ENCODE peak calls at places on chromosomes 3 and 15, in six cellular contexts. T, X, Q, I, K and L are unnamed samples.

GRCh38 chr15:35746121-35746520 is 200.2 kb upstream of the DPH6 start:
- DNase-seq in K (no peak), Q (no peak), X (no peak), I (no peak), T (no peak), L (no peak)

GRCh38 chr15:38823272-38823671 is 258.7 kb upstream of the RASGRP1 start:
- DNase-seq in T (no peak), Q (no peak), X (no peak), K (no peak), I (no peak), L (no peak)

GRCh38 chr3:156217674-156218352 is 97.4 kb downstream of the KCNAB1 start:
- DNase-seq in T (no peak), Q (no peak), K (no peak), I (no peak), X (no peak), L (no peak)

GRCh38 chr3:67689806-67690205 is 35.4 kb upstream of the SUCLG2 start:
- DNase-seq in Q (no peak), X (no peak), K (no peak), I (no peak), T (no peak), L (no peak)

GRCh38 chr15:43206054-43206453 is 14.8 kb downstream of the EPB42 start:
- DNase-seq in I (no peak), T (no peak), K (no peak), Q (no peak), X (no peak), L (no peak)

GRCh38 chr15:84023636-84024035 is 211.9 kb upstream of the GOLGA6L4 start:
- DNase-seq in X (peak; percentile 56), T (peak; percentile 17), K (no peak), I (no peak), Q (peak; percentile 28), L (peak; percentile 26)

GRCh38 chr3:138082085-138082991 is 33.1 kb downstream of the DZIP1L start:
- DNase-seq in Q (peak; percentile 42), K (no peak), T (no peak), I (no peak), X (no peak), L (no peak)

GRCh38 chr3:46007280-46007679 is 11.7 kb upstream of the FYCO1 start:
- DNase-seq in K (no peak), X (no peak), Q (no peak), T (no peak), I (no peak), L (no peak)

GRCh38 chr3:101928890-101929289 is 79.6 kb downstream of the NFKBIZ start:
- DNase-seq in Q (no peak), T (no peak), K (no peak), I (no peak), X (no peak), L (no peak)

GRCh38 chr15:49439678-49440375 is 16.8 kb downstream of the FGF7 start:
- DNase-seq in K (no peak), T (no peak), I (no peak), Q (no peak), X (no peak), L (no peak)

GRCh38 chr15:57610130-57610529 is 18.4 kb downstream of the MYZAP start:
- DNase-seq in X (no peak), T (no peak), I (no peak), Q (peak; percentile 36), K (no peak), L (peak; percentile 85)

GRCh38 chr15:81038975-81039607 is 38.4 kb downstream of the TLNRD1 start:
- DNase-seq in K (peak; percentile 87), T (no peak), Q (no peak), I (no peak), X (no peak), L (no peak)

GRCh38 chr15:62506217-62506805 is 341.2 kb upstream of the C2CD4B start:
- DNase-seq in K (no peak), Q (no peak), I (no peak), X (no peak), T (peak; percentile 77), L (no peak)

GRCh38 chr3:142888099-142888483 is 792 bp downstream of the PCOLCE2 start:
- DNase-seq in X (peak; percentile 56), I (no peak), T (peak; percentile 46), Q (peak; percentile 69), K (peak; percentile 53), L (no peak)

GRCh38 chr3:134073583-134073945 is 43.8 kb upstream of the SLCO2A1 start:
- DNase-seq in X (no peak), T (no peak), Q (no peak), I (no peak), K (peak; percentile 9), L (no peak)

DNA sequence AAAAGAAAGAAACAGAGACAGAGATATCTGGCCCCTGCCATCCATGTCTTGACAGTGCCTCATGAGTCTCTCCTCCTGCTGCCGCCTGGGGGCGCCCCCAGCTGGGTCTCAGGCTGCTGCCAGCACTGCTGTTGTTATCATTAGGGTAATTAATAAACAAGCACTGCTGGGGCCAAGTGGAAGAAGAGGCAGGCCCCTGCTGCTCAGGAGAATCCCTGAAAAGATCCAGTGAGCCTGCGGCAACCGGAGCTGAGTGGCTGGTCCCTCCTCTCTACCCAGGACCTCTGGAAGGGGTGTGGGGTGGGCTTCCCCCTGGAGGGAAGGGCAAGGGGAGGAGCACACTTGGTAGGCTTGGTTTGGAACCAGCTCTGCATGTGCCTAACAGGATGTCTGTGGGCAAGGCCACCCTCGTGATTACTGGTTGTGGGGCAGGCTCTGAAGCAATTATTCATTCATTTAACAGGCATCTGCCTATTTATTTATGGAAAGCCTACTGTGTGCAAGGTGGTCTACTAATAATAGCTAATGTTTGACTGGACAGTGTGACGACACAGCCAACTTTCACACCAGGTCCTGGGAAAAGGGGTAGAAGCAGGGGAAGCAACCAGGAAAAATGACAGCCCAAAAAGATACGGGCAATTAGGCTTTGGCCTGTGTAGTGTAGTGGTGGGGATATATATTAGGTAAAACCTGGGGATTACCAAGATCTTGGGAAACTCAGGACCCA is 1.2 kb upstream of the TYRO3 start:
- DNase-seq in Q (peak; percentile 52), I (peak; percentile 55), X (peak; percentile 77), K (no peak), T (peak; percentile 83), L (peak; percentile 43)
- H3K27me3 ChIP-seq in Q (no peaks in the 10 kb centered on the region), I (no peaks in the 10 kb centered on the region), X (no peaks in the 10 kb centered on the region), K (no peaks in the 10 kb centered on the region), T (no peaks in the 10 kb centered on the region), L (no peaks in the 10 kb centered on the region)

DNA sequence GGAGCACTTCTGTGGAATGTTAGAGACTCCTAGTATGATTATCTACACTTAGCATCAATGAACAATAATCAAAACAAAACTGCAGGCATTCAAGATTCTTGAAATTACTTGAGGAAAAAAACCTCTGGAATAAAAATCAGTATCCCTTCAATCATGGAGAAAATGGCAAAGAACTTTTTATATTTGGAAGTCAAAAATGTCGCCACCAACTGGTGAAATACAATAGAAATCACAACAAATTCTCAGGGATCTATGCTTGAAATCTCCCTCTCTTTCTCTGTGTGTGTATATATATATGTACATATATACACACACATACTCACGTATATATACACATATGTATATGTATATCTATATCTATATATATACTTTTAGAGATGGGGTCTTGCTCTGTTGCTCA is 378.9 kb upstream of the ALCAM start:
- DNase-seq in Q (no peak), K (no peak), X (no peak), T (no peak), I (no peak), L (no peak)
- TF ChIP-seq CTCF in Q (no peak), K (no peak), X (no peak), T (no peak), I (no peak), L (no peak)

GRCh38 chr3:177388209-177388608 is 190.9 kb upstream of the TBL1XR1 start:
- DNase-seq in K (no peak), T (no peak), X (no peak), I (no peak), Q (no peak), L (no peak)

GRCh38 chr3:177385186-177385585 is 187.9 kb upstream of the TBL1XR1 start:
- DNase-seq in T (no peak), Q (no peak), X (no peak), K (no peak), I (no peak), L (no peak)

GRCh38 chr3:177382944-177383343 is 185.7 kb upstream of the TBL1XR1 start:
- DNase-seq in K (no peak), X (no peak), T (no peak), I (no peak), Q (no peak), L (no peak)

GRCh38 chr3:177381070-177381469 is 183.8 kb upstream of the TBL1XR1 start:
- DNase-seq in Q (no peak), X (no peak), T (no peak), K (no peak), I (no peak), L (no peak)

GRCh38 chr3:177385831-177386301 is 188.6 kb upstream of the TBL1XR1 start:
- DNase-seq in T (no peak), Q (no peak), X (no peak), K (no peak), I (no peak), L (no peak)
- H3K27me3 ChIP-seq in T (no peaks in the 10 kb centered on the region), Q (no peaks in the 10 kb centered on the region), X (no peaks in the 10 kb centered on the region), K (no peaks in the 10 kb centered on the region), I (no peaks in the 10 kb centered on the region), L (no peaks in the 10 kb centered on the region)

GRCh38 chr15:74499366-74499765 is 38.4 kb upstream of the UBL7 start:
- DNase-seq in Q (no peak), T (no peak), K (no peak), I (no peak), X (no peak), L (no peak)

GRCh38 chr15:74500401-74500800 is 39.4 kb upstream of the UBL7 start:
- DNase-seq in I (no peak), T (no peak), Q (no peak), X (no peak), K (no peak), L (no peak)

GRCh38 chr15:74504418-74504817 is 36.6 kb upstream of the ARID3B start:
- DNase-seq in Q (no peak), T (no peak), X (no peak), I (no peak), K (no peak), L (no peak)

GRCh38 chr15:74505837-74506514 is 35.0 kb upstream of the ARID3B start:
- DNase-seq in X (no peak), Q (no peak), K (no peak), I (no peak), T (no peak), L (no peak)

GRCh38 chr15:74502301-74502700 is 38.7 kb upstream of the ARID3B start:
- DNase-seq in Q (no peak), K (no peak), X (no peak), T (no peak), I (no peak), L (no peak)
- TF ChIP-seq CTCF in Q (peak; percentile 34), K (no peak), X (peak; percentile 21), T (no peak), I (no peak), L (no peak)

DNA sequence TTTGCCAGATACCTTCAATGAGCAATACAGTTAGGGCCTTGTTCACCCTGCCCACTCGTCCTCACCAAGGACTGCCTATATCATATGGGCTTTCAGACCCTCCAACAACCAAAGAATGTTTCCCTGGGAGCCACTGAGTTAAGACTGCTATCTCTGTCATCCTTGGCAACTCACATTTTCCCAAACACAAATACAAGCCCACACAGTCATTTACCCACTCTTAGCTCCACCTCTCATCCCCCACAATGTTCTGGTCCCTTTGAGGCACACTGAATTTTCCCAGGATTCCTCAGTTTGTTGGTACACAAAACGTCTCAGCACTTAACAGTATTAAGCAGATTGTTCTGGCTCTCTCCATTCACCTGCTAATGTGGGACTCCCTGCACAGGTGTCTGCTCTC is 204.6 kb downstream of the TLE3 start:
- DNase-seq in I (no peak), T (no peak), X (no peak), K (no peak), Q (no peak), L (no peak)
- H3K27me3 ChIP-seq in I (no peaks in the 10 kb centered on the region), T (no peaks in the 10 kb centered on the region), X (no peaks in the 10 kb centered on the region), K (no peaks in the 10 kb centered on the region), Q (peaks cover 33% of the 10 kb centered on the region), L (no peaks in the 10 kb centered on the region)